ENCODE peak calls at places on chromosomes 13 and 19, in four cellular contexts. L, S, I and Y are unnamed samples.

GRCh38 chr19:42193706-42194105 is 23.8 kb downstream of the DEDD2 start:
- DNase-seq in S (no peak), I (no peak), L (peak; percentile 91), Y (no peak)

GRCh38 chr13:26222523-26223046 is 471 bp upstream of the RNF6 start:
- DNase-seq in S (no peak), L (no peak), I (no peak), Y (no peak)

GRCh38 chr13:111893607-111894443 is 173.1 kb upstream of the SOX1 start:
- DNase-seq in S (no peak), I (no peak), L (no peak), Y (no peak)

GRCh38 chr13:31998131-31998530 is 33.4 kb upstream of the FRY start:
- DNase-seq in L (no peak), I (no peak), S (no peak), Y (no peak)

GRCh38 chr19:15394426-15394825 is 14.8 kb upstream of the AKAP8 start:
- DNase-seq in L (no peak), I (no peak), S (no peak), Y (no peak)

GRCh38 chr19:30879225-30879624 is 470.0 kb downstream of the TSHZ3 start:
- DNase-seq in S (no peak), I (no peak), L (no peak), Y (no peak)

GRCh38 chr13:70108276-70108845 is at the start of gene KLHL1:
- DNase-seq in S (no peak), I (no peak), L (no peak), Y (no peak)

GRCh38 chr19:632228-633067 is 889 bp downstream of the POLRMT start:
- DNase-seq in S (no peak), I (peak; percentile 41), L (peak; percentile 56), Y (no peak)

GRCh38 chr13:46992383-46992952 is 95.6 kb upstream of the HTR2A start:
- DNase-seq in S (no peak), I (no peak), L (peak; percentile 46), Y (no peak)
- TF ChIP-seq CTCF in S (peak; percentile 31), I (peak; percentile 48), L (peak; percentile 54), Y (peak; percentile 20)

DNA sequence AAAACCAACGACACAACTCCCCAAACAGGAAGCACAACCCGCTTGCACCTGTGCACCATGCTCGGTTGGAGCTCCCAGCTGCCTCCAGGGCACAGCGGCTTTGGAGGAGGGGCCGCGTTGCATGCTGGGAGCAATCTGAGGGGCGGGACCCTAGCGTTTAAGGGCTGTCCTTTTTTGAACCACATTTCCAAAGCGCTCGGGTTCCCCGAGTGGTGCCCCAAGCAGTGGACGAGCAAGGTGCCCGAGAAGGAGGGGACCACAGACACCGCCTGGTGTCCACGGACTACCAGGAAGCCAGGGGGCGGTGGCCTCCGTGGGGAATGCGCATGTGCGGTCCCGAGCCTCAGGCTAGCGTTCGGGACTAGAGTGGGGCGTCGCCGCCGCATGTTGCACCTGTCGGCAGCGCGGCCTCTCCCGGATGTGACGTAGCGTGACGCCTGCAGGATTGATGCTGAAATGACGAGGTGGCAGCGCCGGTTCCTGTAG is 11.9 kb upstream of the ZNF57 start:
- DNase-seq in I (no peak), S (no peak), L (no peak), Y (no peak)
- TF ChIP-seq CTCF in I (no peak), S (no peak), L (no peak), Y (no peak)

GRCh38 chr19:50633973-50634372 is 5.7 kb downstream of the SYT3 start:
- DNase-seq in I (no peak), S (no peak), L (no peak), Y (no peak)

GRCh38 chr19:50629801-50630200 is 9.9 kb downstream of the SYT3 start:
- DNase-seq in I (no peak), L (no peak), S (no peak), Y (no peak)

GRCh38 chr19:50633359-50633758 is 6.3 kb downstream of the SYT3 start:
- DNase-seq in I (no peak), S (no peak), L (no peak), Y (no peak)

GRCh38 chr19:50629194-50629593 is 10.5 kb downstream of the SYT3 start:
- DNase-seq in S (no peak), I (no peak), L (no peak), Y (no peak)

GRCh38 chr19:50632151-50632835 is 7.4 kb downstream of the SYT3 start:
- DNase-seq in S (no peak), L (no peak), I (no peak), Y (no peak)
- TF ChIP-seq CTCF in S (no peak), L (no peak), I (no peak), Y (no peak)

GRCh38 chr13:39417131-39417530 is 185.9 kb downstream of the LHFPL6 start:
- DNase-seq in I (peak; percentile 8), L (peak; percentile 34), S (no peak), Y (no peak)
- TF ChIP-seq CTCF in I (peak; percentile 60), L (peak; percentile 37), S (peak; percentile 33), Y (no peak)

DNA sequence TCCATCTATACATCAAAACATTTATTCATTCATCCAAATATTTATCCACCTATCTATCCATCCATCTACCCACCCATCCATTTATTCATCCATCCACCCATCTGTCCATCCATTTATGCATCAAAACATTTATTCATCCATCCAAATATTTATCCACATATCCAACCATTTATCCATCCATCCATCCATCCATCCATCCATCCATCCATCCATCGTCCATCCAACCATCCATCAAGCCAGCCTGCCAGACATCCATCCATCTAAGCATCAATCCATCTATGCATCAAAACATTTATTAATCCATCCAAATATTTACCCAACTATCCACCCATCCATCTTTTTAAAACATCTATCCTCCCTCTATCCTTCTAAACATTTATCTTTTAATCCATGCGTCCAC is 62.2 kb downstream of the UNC13A start:
- DNase-seq in S (no peak), L (no peak), I (no peak), Y (no peak)
- TF ChIP-seq CTCF in S (no peak), L (no peak), I (no peak), Y (no peak)

GRCh38 chr13:97030705-97031452 is 36.6 kb upstream of the OXGR1 start:
- DNase-seq in I (peak; percentile 37), L (peak; percentile 87), S (no peak), Y (no peak)
- TF ChIP-seq CTCF in I (peak; percentile 68), L (peak; percentile 48), S (no peak), Y (peak; percentile 23)

GRCh38 chr13:86974995-86975328 is 696.2 kb upstream of the SLITRK5 start:
- DNase-seq in L (no peak), S (no peak), I (no peak), Y (no peak)

GRCh38 chr13:86974251-86974994 is 696.7 kb upstream of the SLITRK5 start:
- DNase-seq in L (no peak), I (no peak), S (no peak), Y (no peak)

GRCh38 chr13:86976521-86977324 is 694.4 kb upstream of the SLITRK5 start:
- DNase-seq in I (no peak), L (no peak), S (no peak), Y (no peak)
- TF ChIP-seq CTCF in I (no peak), L (no peak), S (no peak), Y (no peak)

DNA sequence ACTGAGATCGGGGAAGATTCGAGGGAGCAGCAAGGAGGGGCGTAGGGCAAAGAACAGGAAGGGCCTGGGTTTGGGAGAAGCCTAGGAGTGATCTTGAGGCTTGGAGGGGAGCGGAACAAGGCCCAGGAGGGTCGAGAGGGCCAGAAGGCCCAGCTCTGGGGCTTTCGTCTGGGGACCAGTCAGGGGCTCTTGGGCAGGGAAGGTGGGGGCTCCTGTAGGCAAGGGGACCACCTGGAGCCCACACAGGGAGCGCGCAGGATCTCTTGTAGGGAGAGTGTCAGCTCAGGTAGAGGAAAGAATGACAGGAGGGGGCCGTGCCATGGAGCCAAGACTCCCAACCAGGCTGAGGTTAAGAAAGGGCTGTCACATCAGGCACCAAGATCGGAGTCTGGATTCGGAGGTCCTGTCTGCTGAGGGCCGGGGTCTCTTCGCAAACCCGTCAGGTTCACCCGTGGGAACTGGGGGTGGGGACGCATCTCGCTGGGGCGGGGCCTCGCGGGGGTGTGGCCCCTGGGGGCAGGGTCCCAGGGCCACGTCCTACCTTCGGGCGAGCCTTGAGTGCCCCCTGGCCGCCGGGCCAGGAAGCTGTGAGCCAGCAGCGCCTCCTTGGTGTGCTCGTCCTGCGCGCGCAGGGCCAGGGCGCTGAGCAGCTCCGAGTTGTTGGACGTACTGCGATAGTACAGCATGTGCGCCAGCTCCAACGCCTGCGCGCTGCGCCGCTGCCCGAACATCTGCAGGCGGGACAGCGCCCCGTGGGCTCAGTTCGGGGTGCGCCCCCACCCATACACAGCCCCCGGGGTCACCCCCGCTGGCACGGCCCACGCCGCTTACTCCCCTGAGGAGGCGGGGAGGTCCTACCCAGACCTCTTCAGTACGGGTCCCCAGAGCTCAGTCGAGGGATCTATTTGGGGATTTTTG is 8.4 kb downstream of the EMP3 start:
- DNase-seq in I (peak; percentile 87), S (no peak), L (peak; percentile 95), Y (peak; percentile 82)
- TF ChIP-seq CTCF in I (peak; percentile 88), S (peak; percentile 96), L (peak; percentile 68), Y (peak; percentile 83)